ENCODE peak calls at places on chromosomes 1 and 21, in six cellular contexts. H is PC-9, Y is cardiac muscle cell, X is ovary, C is colonic mucosa, G is hepatocyte. P is an unnamed sample.

GRCh38 chr1:219147571-219148019 is 26.1 kb upstream of the LYPLAL1 start:
- DNase-seq in H (no peak), Y (no peak), X (no peak), C (no peak), G (no peak), P (no peak)

GRCh38 chr1:231855966-231856365 is 229.4 kb downstream of the DISC1 start:
- DNase-seq in H (no peak), Y (no peak), X (no peak), C (no peak), G (no peak), P (no peak)

GRCh38 chr1:156226116-156226538 is 13.3 kb downstream of the PMF1 start:
- DNase-seq in H (no peak), Y (no peak), X (no peak), C (no peak), G (no peak), P (no peak)

GRCh38 chr21:26842976-26843911 is 2.0 kb downstream of the ADAMTS1 start:
- DNase-seq in H (peak), Y (peak), X (peak), C (peak), G (peak), P (peak)

GRCh38 chr1:35637401-35637809 is 3.9 kb downstream of the PSMB2 start:
- DNase-seq in H (no peak), Y (peak), X (no peak), C (no peak), G (peak), P (peak)

GRCh38 chr1:39269791-39270342 is 65.4 kb downstream of the MACF1 start:
- DNase-seq in H (no peak), Y (peak), X (no peak), C (no peak), G (peak), P (no peak)

GRCh38 chr1:14626869-14627607 is 28.6 kb downstream of the KAZN start:
- DNase-seq in H (no peak), Y (peak), X (no peak), C (peak), G (peak), P (peak)

GRCh38 chr21:34200288-34200905 is 127.0 kb downstream of the MRPS6 start:
- DNase-seq in H (no peak), Y (peak), X (no peak), C (no peak), G (no peak), P (no peak)

GRCh38 chr1:5721634-5722215 is 270.5 kb downstream of the NPHP4 start:
- DNase-seq in H (no peak), Y (no peak), X (no peak), C (no peak), G (no peak), P (peak)

GRCh38 chr1:226223157-226223785 is at the start of gene MIXL1:
- DNase-seq in H (no peak), Y (peak), X (no peak), C (no peak), G (peak), P (no peak)

GRCh38 chr1:19786988-19787423 is 12.7 kb downstream of the TMCO4 start:
- DNase-seq in H (peak), Y (no peak), X (no peak), C (no peak), G (peak), P (peak)

GRCh38 chr1:17094664-17095063 is 24.6 kb downstream of the PADI2 start:
- DNase-seq in H (no peak), Y (no peak), X (no peak), C (no peak), G (no peak), P (no peak)

GRCh38 chr21:45329261-45330074 is 41.8 kb upstream of the POFUT2 start:
- DNase-seq in H (peak), Y (no peak), X (peak), C (peak), G (peak), P (peak)

GRCh38 chr21:21007606-21008005 is 9.4 kb downstream of the NCAM2 start:
- DNase-seq in H (peak), Y (peak), X (no peak), C (no peak), G (no peak), P (no peak)

GRCh38 chr1:159007734-159008133 is 2.0 kb upstream of the IFI16 start:
- DNase-seq in H (no peak), Y (no peak), X (no peak), C (no peak), G (no peak), P (no peak)

GRCh38 chr1:208928335-208928734 is 655.2 kb upstream of the CAMK1G start:
- DNase-seq in H (no peak), Y (no peak), X (no peak), C (no peak), G (no peak), P (no peak)

GRCh38 chr21:44571844-44572782 is 1.4 kb upstream of the KRTAP10-4 start:
- DNase-seq in H (no peak), Y (no peak), X (no peak), C (no peak), G (no peak), P (no peak)

GRCh38 chr1:17765444-17766411 is 10.6 kb downstream of the ACTL8 start:
- DNase-seq in H (peak), Y (peak), X (no peak), C (no peak), G (peak), P (peak)

GRCh38 chr1:40625076-40625475 is 40.4 kb downstream of the RIMS3 start:
- DNase-seq in H (peak), Y (peak), X (no peak), C (peak), G (peak), P (no peak)
- TF ChIP-seq CTCF in H (peak), Y (peak), X (no peak), C (peak), G (peak), P (no peak)

DNA sequence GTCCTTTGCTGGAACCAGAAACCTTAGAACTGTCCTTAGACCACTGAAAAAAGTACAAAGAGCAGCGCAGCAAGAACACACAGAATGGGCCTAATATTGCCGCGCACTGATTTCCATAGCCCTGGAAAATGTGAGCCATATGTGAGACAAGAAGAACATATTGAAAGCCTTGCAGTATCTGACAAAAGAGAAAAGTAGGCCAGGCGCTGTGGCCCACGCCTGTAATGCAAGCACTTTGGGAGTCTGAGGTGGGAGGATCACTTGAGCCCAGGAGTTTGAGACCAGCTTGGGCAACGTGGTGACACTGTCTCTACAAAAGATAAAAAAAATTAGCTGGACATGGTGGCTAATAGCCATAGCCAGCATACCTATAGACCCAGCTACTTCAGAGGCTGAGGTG is 300.7 kb downstream of the RYR2 start:
- DNase-seq in H (no peak), Y (no peak), X (no peak), C (no peak), G (no peak), P (no peak)
- H3K27ac ChIP-seq in H (no peak), Y (no peak), X (no peak), C (no peak), G (no peak), P (no peak)

DNA sequence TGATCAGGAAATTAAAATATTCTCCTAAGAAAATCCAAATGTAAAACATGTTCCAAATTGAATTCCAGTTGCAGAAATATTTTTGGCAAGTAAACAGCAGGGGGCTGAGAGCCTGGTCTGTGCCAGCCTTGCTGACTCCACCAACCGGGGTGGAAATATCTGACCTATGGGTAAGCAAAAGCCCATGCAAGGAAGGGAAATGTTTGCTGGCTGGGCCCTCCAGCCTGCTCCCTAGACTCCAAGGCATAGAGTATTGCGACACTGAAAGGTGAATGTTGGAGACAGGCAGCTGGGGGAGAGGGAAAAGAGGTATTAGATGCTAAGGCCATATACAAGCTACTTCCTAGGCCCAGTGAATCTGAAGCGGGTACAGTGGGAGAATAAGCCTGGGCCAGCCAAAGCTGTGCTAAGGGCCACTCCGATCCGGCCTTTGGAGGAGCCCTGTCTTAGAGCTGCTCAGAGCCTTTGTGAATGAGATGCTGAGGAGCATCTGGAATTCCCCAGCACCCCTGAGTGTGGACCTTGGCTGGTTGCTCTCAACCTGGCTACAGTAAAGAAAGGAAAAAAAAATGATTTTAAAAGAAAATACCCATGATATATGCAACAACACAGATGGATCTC is 24.9 kb upstream of the ATP1B1 start:
- DNase-seq in H (no peak), Y (peak), X (no peak), C (no peak), G (no peak), P (no peak)
- TF ChIP-seq CTCF in H (no peak), Y (no peak), X (no peak), C (no peak), G (no peak), P (no peak)

GRCh38 chr1:207805841-207806421 is 54.1 kb downstream of the CD46 start:
- DNase-seq in H (peak), Y (peak), X (peak), C (no peak), G (peak), P (peak)

GRCh38 chr1:207801819-207802218 is 50.0 kb downstream of the CD46 start:
- DNase-seq in H (no peak), Y (no peak), X (no peak), C (no peak), G (no peak), P (no peak)

GRCh38 chr1:207806531-207807394 is 54.9 kb downstream of the CD46 start:
- DNase-seq in H (no peak), Y (no peak), X (no peak), C (no peak), G (no peak), P (no peak)

GRCh38 chr1:207804746-207805468 is 53.1 kb downstream of the CD46 start:
- DNase-seq in H (no peak), Y (no peak), X (no peak), C (no peak), G (no peak), P (no peak)

GRCh38 chr1:207803678-207804077 is 51.8 kb downstream of the CD46 start:
- DNase-seq in H (no peak), Y (no peak), X (no peak), C (no peak), G (no peak), P (no peak)
- H3K27ac ChIP-seq in H (no peak), Y (no peak), X (no peak), C (no peak), G (no peak), P (no peak)

GRCh38 chr1:243473281-243474210 is 217.7 kb downstream of the SDCCAG8 start:
- DNase-seq in H (no peak), Y (peak), X (no peak), C (no peak), G (no peak), P (no peak)

GRCh38 chr1:243474906-243475305 is 219.1 kb downstream of the SDCCAG8 start:
- DNase-seq in H (no peak), Y (no peak), X (no peak), C (no peak), G (no peak), P (no peak)

GRCh38 chr1:243474384-243474851 is 218.6 kb downstream of the SDCCAG8 start:
- DNase-seq in H (no peak), Y (no peak), X (no peak), C (no peak), G (no peak), P (no peak)

GRCh38 chr1:243477676-243478075 is 221.8 kb downstream of the SDCCAG8 start:
- DNase-seq in H (no peak), Y (peak), X (no peak), C (no peak), G (no peak), P (no peak)

GRCh38 chr1:243475966-243476365 is 220.1 kb downstream of the SDCCAG8 start:
- DNase-seq in H (no peak), Y (peak), X (no peak), C (no peak), G (no peak), P (no peak)
- TF ChIP-seq CTCF in H (no peak), Y (peak), X (no peak), C (no peak), G (no peak), P (no peak)

GRCh38 chr1:50831300-50832061 is 128.6 kb downstream of the FAF1 start:
- DNase-seq in H (no peak), Y (no peak), X (no peak), C (no peak), G (no peak), P (no peak)
- H3K27ac ChIP-seq in H (no peak), Y (no peak), X (no peak), C (no peak), G (no peak), P (no peak)

GRCh38 chr1:11058026-11058425 is 1.8 kb downstream of the SRM start:
- DNase-seq in H (no peak), Y (no peak), X (no peak), C (no peak), G (no peak), P (no peak)

GRCh38 chr1:11061652-11062365 is 2.0 kb upstream of the SRM start:
- DNase-seq in H (no peak), Y (no peak), X (no peak), C (no peak), G (no peak), P (no peak)

GRCh38 chr1:11058595-11059165 is 1.1 kb downstream of the SRM start:
- DNase-seq in H (no peak), Y (no peak), X (no peak), C (no peak), G (no peak), P (no peak)

GRCh38 chr1:11059166-11059989 is 440 bp downstream of the SRM start:
- DNase-seq in H (no peak), Y (no peak), X (no peak), C (no peak), G (no peak), P (no peak)

DNA sequence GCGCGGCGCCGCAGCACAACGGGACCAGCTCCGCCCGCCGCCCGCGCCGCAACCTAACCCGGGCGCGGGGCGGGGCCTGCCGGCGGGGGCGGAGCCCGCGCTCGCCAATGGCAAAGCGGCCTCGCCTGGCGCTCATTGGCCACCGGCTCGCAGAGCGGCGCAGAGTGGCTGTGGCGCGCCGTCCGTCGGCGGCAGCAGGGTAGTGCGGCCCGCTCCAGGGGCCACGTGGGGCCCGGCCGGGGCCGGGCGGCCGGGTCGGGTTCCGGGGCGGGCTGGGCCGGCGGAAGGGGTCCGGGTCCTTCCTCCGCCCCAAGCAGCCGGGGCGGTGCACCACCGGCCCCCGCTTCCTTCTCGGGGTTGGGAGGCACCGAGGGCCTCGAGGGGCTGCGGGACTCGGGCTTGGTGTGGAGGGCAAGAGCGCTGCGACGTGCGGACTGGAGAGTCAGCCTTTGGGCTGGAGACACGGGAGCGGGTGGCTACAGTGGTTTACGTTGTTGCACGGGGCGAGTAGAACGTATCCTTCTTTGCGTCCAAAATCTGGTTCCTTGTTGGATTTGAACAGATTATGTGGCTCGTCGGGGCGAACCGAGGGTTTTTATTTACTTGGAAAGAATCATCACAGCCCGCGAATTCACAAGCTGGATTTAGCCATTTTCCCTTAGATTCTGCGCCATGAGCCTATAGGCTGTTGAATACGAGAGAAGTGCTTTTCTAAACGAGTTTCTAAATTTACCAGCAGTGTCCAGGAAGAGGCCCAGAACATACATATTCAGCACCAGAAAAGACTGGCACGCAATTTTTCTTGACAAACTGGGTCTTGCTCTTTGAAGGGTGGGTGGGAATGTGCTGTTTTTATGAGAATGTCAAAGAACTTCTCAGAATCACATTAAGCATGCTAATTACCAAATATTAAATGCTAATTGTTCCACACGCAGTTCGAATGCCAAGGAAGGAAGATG is at the start of gene SRM:
- DNase-seq in H (peak), Y (peak), X (peak), C (peak), G (peak), P (peak)
- TF ChIP-seq CTCF in H (peak), Y (peak), X (no peak), C (peak), G (no peak), P (no peak)

DNA sequence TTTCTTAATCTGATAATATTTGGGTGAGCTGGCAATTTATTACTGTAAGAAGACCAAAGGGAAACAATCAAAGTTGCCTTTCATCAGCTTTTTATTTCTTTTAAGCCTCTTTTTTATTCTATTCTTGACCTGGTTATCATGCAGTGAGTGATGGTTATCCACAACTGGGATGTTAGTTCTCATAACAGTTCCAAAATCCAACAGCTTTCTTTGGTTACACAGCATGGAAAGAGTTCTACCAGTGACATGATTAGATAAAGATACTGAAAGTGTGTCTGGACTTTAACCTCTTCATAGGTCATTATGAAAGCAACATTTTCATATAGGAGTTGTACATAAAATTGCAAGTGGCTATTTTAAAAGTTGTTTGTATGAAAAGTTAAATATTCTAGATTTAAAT is 163.0 kb downstream of the SYT2 start:
- DNase-seq in H (no peak), Y (no peak), X (no peak), C (no peak), G (no peak), P (no peak)
- H3K27ac ChIP-seq in H (no peak), Y (peak), X (no peak), C (peak), G (no peak), P (no peak)